ENCODE peak calls at places on chromosomes 4 and X, in four cellular contexts. U is astrocyte; N is activated CD4-positive, alpha-beta T cell treated with anti-CD3 and anti-CD28 coated beads, Interleukin-2, amount 50 U/mL, for 48 hours; T is NCI-H1694. K is an unnamed sample.

GRCh38 chr4:5839751-5840674 is 52.9 kb downstream of the CRMP1 start:
- DNase-seq in T (no peak), U (no peak), N (no peak), K (no peak)

GRCh38 chr4:39025552-39026085 is 6.6 kb downstream of the TMEM156 start:
- DNase-seq in T (no peak), N (no peak), U (peak; percentile 26), K (no peak)

GRCh38 chr4:158192439-158193158 is 17.7 kb upstream of the TMEM144 start:
- DNase-seq in U (no peak), N (no peak), T (no peak), K (no peak)

GRCh38 chr4:2940267-2941137 is 22.7 kb downstream of the NOP14 start:
- DNase-seq in T (no peak), N (no peak), U (no peak), K (peak; percentile 61)

GRCh38 chr4:21507439-21507838 is 441.1 kb downstream of the KCNIP4 start:
- DNase-seq in N (no peak), U (no peak), T (no peak), K (no peak)

GRCh38 chr4:825969-826330 is at the start of gene CPLX1:
- DNase-seq in U (no peak), N (no peak), T (no peak), K (no peak)

GRCh38 chrX:132576945-132577344 is 88.1 kb upstream of the MBNL3 start:
- DNase-seq in T (no peak), N (no peak), U (no peak), K (no peak)

GRCh38 chr4:3879681-3880594 is 113.8 kb downstream of the ADRA2C start:
- DNase-seq in U (no peak), T (no peak), N (peak; percentile 16), K (no peak)

GRCh38 chr4:114519368-114519767 is 79.2 kb upstream of the UGT8 start:
- DNase-seq in U (no peak), T (no peak), N (no peak), K (no peak)